ENCODE peak calls at places on chromosomes 13 and 19, in eight cellular contexts. B is A549, A is GM12878, V is HepG2, H is endothelial cell of umbilical vein, F is H1, W is K562, X is HCT116. Y is an unnamed sample.

GRCh38 chr13:99898421-99898820 is 73.1 kb downstream of the ZIC5 start:
- DNase-seq in B (no peak), A (no peak), V (no peak), H (no peak), F (no peak), W (no peak), X (no peak), Y (no peak)

GRCh38 chr19:47661571-47661970 is 51.7 kb upstream of the EHD2 start:
- DNase-seq in B (no peak), A (no peak), V (no peak), H (no peak), F (no peak), W (no peak), X (no peak), Y (peak; percentile 49)

GRCh38 chr13:26984337-26984736 is 187.3 kb downstream of the USP12 start:
- DNase-seq in B (no peak), A (no peak), V (no peak), H (no peak), F (no peak), W (no peak), X (no peak), Y (no peak)

GRCh38 chr13:83325454-83325853 is 556.8 kb downstream of the SLITRK1 start:
- DNase-seq in B (no peak), A (no peak), V (no peak), H (no peak), F (no peak), W (no peak), X (no peak), Y (no peak)

GRCh38 chr13:81487151-81487550 is 1146.2 kb upstream of the SPRY2 start:
- DNase-seq in B (peak; percentile 50), A (no peak), V (peak; percentile 24), H (no peak), F (peak; percentile 15), W (peak; percentile 14), X (peak; percentile 35), Y (peak; percentile 60)

GRCh38 chr19:50705422-50706019 is 14.1 kb downstream of the SHANK1 start:
- DNase-seq in B (peak; percentile 79), A (peak; percentile 21), V (peak; percentile 18), H (peak; percentile 62), F (no peak), W (peak; percentile 81), X (peak; percentile 56), Y (peak; percentile 87)

GRCh38 chr13:52162279-52163101 is 3.1 kb upstream of the NEK3 start:
- DNase-seq in B (no peak), A (no peak), V (peak; percentile 97), H (peak; percentile 94), F (no peak), W (peak; percentile 11), X (peak; percentile 35), Y (peak; percentile 64)

GRCh38 chr13:33108620-33109019 is 92.4 kb downstream of the KL start:
- DNase-seq in B (no peak), A (no peak), V (no peak), H (no peak), F (no peak), W (no peak), X (no peak), Y (no peak)

GRCh38 chr13:100156786-100157185 is 67.9 kb downstream of the PCCA start:
- DNase-seq in B (no peak), A (no peak), V (no peak), H (peak; percentile 3), F (no peak), W (no peak), X (no peak), Y (peak; percentile 52)

GRCh38 chr13:50521750-50522149 is 321.7 kb downstream of the DLEU7 start:
- DNase-seq in B (no peak), A (no peak), V (peak; percentile 39), H (no peak), F (no peak), W (no peak), X (no peak), Y (no peak)

GRCh38 chr13:111183959-111184684 is 69.0 kb downstream of the ARHGEF7 start:
- DNase-seq in B (no peak), A (no peak), V (no peak), H (no peak), F (no peak), W (no peak), X (no peak), Y (no peak)

GRCh38 chr19:31539386-31539785 is 190.2 kb upstream of the TSHZ3 start:
- DNase-seq in B (no peak), A (no peak), V (no peak), H (no peak), F (no peak), W (no peak), X (no peak), Y (no peak)

GRCh38 chr13:75416327-75417005 is 65.5 kb downstream of the TBC1D4 start:
- DNase-seq in B (no peak), A (peak; percentile 36), V (no peak), H (no peak), F (no peak), W (no peak), X (no peak), Y (peak; percentile 6)

GRCh38 chr13:113145911-113146598 is 12.4 kb upstream of the PROZ start:
- DNase-seq in B (no peak), A (no peak), V (no peak), H (no peak), F (no peak), W (no peak), X (no peak), Y (no peak)

GRCh38 chr19:2288743-2289713 is 7.1 kb upstream of the PEAK3 start:
- DNase-seq in B (no peak), A (no peak), V (no peak), H (no peak), F (no peak), W (no peak), X (no peak), Y (peak; percentile 44)

GRCh38 chr13:81770868-81771505 is 1430.1 kb upstream of the SPRY2 start:
- DNase-seq in B (no peak), A (no peak), V (no peak), H (no peak), F (no peak), W (no peak), X (no peak), Y (no peak)

GRCh38 chr19:54415208-54415900 is at the start of gene TTYH1:
- DNase-seq in B (no peak), A (no peak), V (no peak), H (no peak), F (no peak), W (no peak), X (no peak), Y (no peak)

GRCh38 chr19:51891193-51891747 is 3.5 kb upstream of the ZNF577 start:
- DNase-seq in B (no peak), A (no peak), V (no peak), H (no peak), F (no peak), W (no peak), X (no peak), Y (no peak)

GRCh38 chr19:51884713-51885112 is 3.0 kb downstream of the ZNF577 start:
- DNase-seq in B (no peak), A (no peak), V (no peak), H (no peak), F (no peak), W (no peak), X (no peak), Y (no peak)

GRCh38 chr19:51882518-51882917 is 5.2 kb downstream of the ZNF577 start:
- DNase-seq in B (no peak), A (no peak), V (no peak), H (no peak), F (no peak), W (no peak), X (no peak), Y (no peak)

GRCh38 chr19:51889934-51890333 is 2.2 kb upstream of the ZNF577 start:
- DNase-seq in B (no peak), A (no peak), V (no peak), H (no peak), F (no peak), W (no peak), X (no peak), Y (no peak)

DNA sequence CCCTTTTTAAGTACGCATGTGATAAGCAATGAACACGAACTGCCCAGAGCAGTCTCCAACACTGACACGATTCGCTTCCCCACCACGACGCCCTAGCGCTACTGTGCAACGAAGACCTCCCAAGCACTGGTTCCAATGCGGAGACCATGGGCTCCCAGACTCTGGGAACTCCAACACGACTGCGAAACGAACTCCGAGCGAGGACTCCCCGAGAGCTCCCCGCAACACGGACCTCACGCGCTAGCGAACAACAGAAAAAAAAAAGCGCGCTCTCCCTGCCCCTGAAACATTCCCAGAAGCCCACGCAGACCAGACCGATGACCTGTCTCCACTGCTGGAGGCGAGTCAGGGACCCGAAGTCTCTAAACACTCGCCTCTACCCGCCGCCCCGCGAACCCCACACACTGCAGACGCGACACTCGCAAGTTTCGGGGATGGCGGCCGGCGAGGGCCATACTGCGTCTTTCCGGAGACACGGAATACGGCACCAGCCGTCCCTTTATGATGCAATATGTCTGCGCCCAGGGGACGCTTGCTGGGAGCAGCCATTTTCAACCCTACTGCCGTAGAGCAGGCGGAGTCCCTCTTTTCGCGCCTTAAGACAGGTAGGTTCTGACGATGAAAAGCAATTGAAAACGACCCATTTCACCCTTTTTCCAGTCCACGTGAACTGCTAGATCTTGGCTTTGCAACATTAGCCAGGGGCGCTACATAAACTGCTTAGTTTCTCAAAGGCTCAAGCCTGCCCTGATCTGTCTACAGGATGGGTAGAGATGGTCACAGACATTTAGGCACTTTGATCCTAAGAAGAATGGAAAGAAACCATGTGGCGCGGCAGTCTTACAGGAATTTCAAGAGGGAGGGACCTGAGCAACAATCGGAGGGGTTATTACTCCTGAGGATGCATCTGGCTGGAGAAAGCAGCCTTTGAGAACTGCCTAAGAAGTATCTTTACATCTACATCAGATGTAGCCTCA is at the start of gene ZNF577:
- DNase-seq in B (no peak), A (no peak), V (no peak), H (peak; percentile 89), F (peak; percentile 89), W (no peak), X (no peak), Y (peak; percentile 93)
- H3K4me3 ChIP-seq in B (no peak within 1 kb of the TSS), A (peak within 1 kb of the TSS; percentile 20), V (no peak within 1 kb of the TSS), H (peak within 1 kb of the TSS; percentile 40), F (peak within 1 kb of the TSS; percentile 87), W (no peak within 1 kb of the TSS), X (no peak within 1 kb of the TSS), Y (peak within 1 kb of the TSS; percentile 76)

DNA sequence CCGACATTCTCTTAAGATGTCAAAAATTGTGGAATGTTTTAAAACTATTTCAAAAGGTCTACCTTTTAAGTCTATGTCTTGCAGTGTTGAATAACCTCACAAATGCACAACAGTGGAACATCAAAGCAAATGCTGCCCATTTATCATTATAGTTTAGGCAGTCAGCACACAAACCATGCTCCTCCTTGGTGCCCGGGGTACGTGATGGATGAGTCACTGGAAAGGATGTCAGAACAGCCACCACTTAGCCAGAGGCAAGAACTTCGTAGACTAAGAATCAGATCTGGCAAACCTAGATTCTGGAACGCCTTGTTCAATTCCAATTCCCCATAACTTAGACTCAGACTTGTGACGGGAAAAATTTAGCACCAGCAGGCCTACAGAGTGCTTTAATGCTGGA is 343.6 kb downstream of the FGF9 start:
- DNase-seq in B (peak; percentile 5), A (no peak), V (no peak), H (no peak), F (no peak), W (no peak), X (no peak), Y (no peak)
- TF ChIP-seq MAX in B (no peak), A (no peak), V (no peak), H (no peak), F (no peak), W (no peak), X (no peak), Y (no peak)

GRCh38 chr19:34994643-34995471 is 5.3 kb upstream of the GRAMD1A start:
- DNase-seq in B (peak; percentile 94), A (no peak), V (peak; percentile 88), H (peak; percentile 80), F (no peak), W (no peak), X (no peak), Y (no peak)
- TF ChIP-seq POLR2A in B (peak; percentile 56), A (no peak), V (no peak), H (no peak), F (no peak), W (no peak), X (no peak), Y (no peak)

GRCh38 chr13:92196566-92197256 is 798.3 kb downstream of the GPC5 start:
- DNase-seq in B (no peak), A (no peak), V (no peak), H (no peak), F (no peak), W (no peak), X (no peak), Y (no peak)
- H3K4me3 ChIP-seq in B (no peak overlapping the region), A (no peak overlapping the region), V (no peak overlapping the region), H (no peak overlapping the region), F (no peak overlapping the region), W (no peak overlapping the region), X (no peak overlapping the region), Y (no peak overlapping the region)

Y was measured in NB4.